ENCODE peak calls at places on chromosome 4, in nine cellular contexts. One of them, this sample, is unnamed.

GRCh38 chr4:82905205-82905604 is 4.7 kb downstream of the THAP9 start:
- DNase-seq in uterus: no peak
- DNase-seq in psoas muscle: no peak
- DNase-seq in fibroblast of lung: peak
- DNase-seq in hepatocyte: no peak
- DNase-seq in testis: no peak
- DNase-seq in PC-3: peak
- DNase-seq in GM06990: peak
- DNase-seq in upper lobe of right lung: no peak
- DNase-seq in this sample: no peak

GRCh38 chr4:56823933-56824600 is 2.6 kb upstream of the SPINK2 start:
- DNase-seq in uterus: no peak
- DNase-seq in psoas muscle: no peak
- DNase-seq in fibroblast of lung: no peak
- DNase-seq in hepatocyte: no peak
- DNase-seq in testis: no peak
- DNase-seq in PC-3: no peak
- DNase-seq in GM06990: no peak
- DNase-seq in upper lobe of right lung: no peak
- DNase-seq in this sample: no peak

GRCh38 chr4:144611850-144612249 is 34.1 kb upstream of the HHIP start:
- DNase-seq in uterus: no peak
- DNase-seq in psoas muscle: no peak
- DNase-seq in fibroblast of lung: no peak
- DNase-seq in hepatocyte: peak
- DNase-seq in testis: no peak
- DNase-seq in PC-3: peak
- DNase-seq in GM06990: no peak
- DNase-seq in upper lobe of right lung: no peak
- DNase-seq in this sample: no peak

GRCh38 chr4:8706221-8707044 is 113.9 kb downstream of the CPZ start:
- DNase-seq in uterus: no peak
- DNase-seq in psoas muscle: no peak
- DNase-seq in fibroblast of lung: no peak
- DNase-seq in hepatocyte: no peak
- DNase-seq in testis: no peak
- DNase-seq in PC-3: no peak
- DNase-seq in GM06990: no peak
- DNase-seq in upper lobe of right lung: peak
- DNase-seq in this sample: no peak

GRCh38 chr4:108244576-108244975 is 75.8 kb upstream of the LEF1 start:
- DNase-seq in uterus: no peak
- DNase-seq in psoas muscle: no peak
- DNase-seq in fibroblast of lung: no peak
- DNase-seq in hepatocyte: no peak
- DNase-seq in testis: no peak
- DNase-seq in PC-3: no peak
- DNase-seq in GM06990: no peak
- DNase-seq in upper lobe of right lung: no peak
- DNase-seq in this sample: no peak

GRCh38 chr4:151801547-151802516 is 41.0 kb upstream of the GATB start:
- DNase-seq in uterus: peak
- DNase-seq in psoas muscle: peak
- DNase-seq in fibroblast of lung: peak
- DNase-seq in hepatocyte: peak
- DNase-seq in testis: peak
- DNase-seq in PC-3: peak
- DNase-seq in GM06990: no peak
- DNase-seq in upper lobe of right lung: no peak
- DNase-seq in this sample: peak

GRCh38 chr4:152437561-152437960 is 98.3 kb downstream of the FBXW7 start:
- DNase-seq in uterus: no peak
- DNase-seq in psoas muscle: no peak
- DNase-seq in fibroblast of lung: no peak
- DNase-seq in hepatocyte: no peak
- DNase-seq in testis: no peak
- DNase-seq in PC-3: no peak
- DNase-seq in GM06990: no peak
- DNase-seq in upper lobe of right lung: no peak
- DNase-seq in this sample: no peak

GRCh38 chr4:126479709-126480108 is 1153.0 kb upstream of the INTU start:
- DNase-seq in uterus: no peak
- DNase-seq in psoas muscle: no peak
- DNase-seq in fibroblast of lung: no peak
- DNase-seq in hepatocyte: no peak
- DNase-seq in testis: no peak
- DNase-seq in PC-3: no peak
- DNase-seq in GM06990: no peak
- DNase-seq in upper lobe of right lung: no peak
- DNase-seq in this sample: no peak

GRCh38 chr4:151668687-151669402 is 92.0 kb downstream of the GATB start:
- DNase-seq in uterus: no peak
- DNase-seq in psoas muscle: no peak
- DNase-seq in fibroblast of lung: no peak
- DNase-seq in hepatocyte: no peak
- DNase-seq in testis: no peak
- DNase-seq in PC-3: no peak
- DNase-seq in GM06990: no peak
- DNase-seq in upper lobe of right lung: no peak
- DNase-seq in this sample: no peak

GRCh38 chr4:158624889-158625478 is 46.7 kb downstream of the C4orf46 start:
- DNase-seq in uterus: no peak
- DNase-seq in psoas muscle: no peak
- DNase-seq in fibroblast of lung: peak
- DNase-seq in hepatocyte: peak
- DNase-seq in testis: peak
- DNase-seq in PC-3: peak
- DNase-seq in GM06990: no peak
- DNase-seq in upper lobe of right lung: no peak
- DNase-seq in this sample: no peak

GRCh38 chr4:95250544-95251137 is 298.1 kb downstream of the UNC5C start:
- DNase-seq in uterus: no peak
- DNase-seq in psoas muscle: no peak
- DNase-seq in fibroblast of lung: no peak
- DNase-seq in hepatocyte: peak
- DNase-seq in testis: no peak
- DNase-seq in PC-3: peak
- DNase-seq in GM06990: no peak
- DNase-seq in upper lobe of right lung: no peak
- DNase-seq in this sample: peak

GRCh38 chr4:83535945-83536648 is at the start of gene GPAT3:
- DNase-seq in uterus: peak
- DNase-seq in psoas muscle: peak
- DNase-seq in fibroblast of lung: no peak
- DNase-seq in hepatocyte: peak
- DNase-seq in testis: peak
- DNase-seq in PC-3: peak
- DNase-seq in GM06990: peak
- DNase-seq in upper lobe of right lung: peak
- DNase-seq in this sample: peak

GRCh38 chr4:41747230-41748055 is 1.1 kb downstream of the PHOX2B start:
- DNase-seq in uterus: no peak
- DNase-seq in psoas muscle: no peak
- DNase-seq in fibroblast of lung: no peak
- DNase-seq in hepatocyte: no peak
- DNase-seq in testis: no peak
- DNase-seq in PC-3: no peak
- DNase-seq in GM06990: no peak
- DNase-seq in upper lobe of right lung: no peak
- DNase-seq in this sample: no peak

GRCh38 chr4:17786567-17786966 is 5.1 kb upstream of the FAM184B start:
- DNase-seq in uterus: no peak
- DNase-seq in psoas muscle: no peak
- DNase-seq in fibroblast of lung: peak
- DNase-seq in hepatocyte: no peak
- DNase-seq in testis: no peak
- DNase-seq in PC-3: peak
- DNase-seq in GM06990: no peak
- DNase-seq in upper lobe of right lung: no peak
- DNase-seq in this sample: no peak

GRCh38 chr4:39046243-39046642 is 14.0 kb upstream of the TMEM156 start:
- DNase-seq in uterus: no peak
- DNase-seq in psoas muscle: no peak
- DNase-seq in fibroblast of lung: peak
- DNase-seq in hepatocyte: no peak
- DNase-seq in testis: peak
- DNase-seq in PC-3: peak
- DNase-seq in GM06990: no peak
- DNase-seq in upper lobe of right lung: no peak
- DNase-seq in this sample: no peak

GRCh38 chr4:1291091-1291490 is 1.4 kb downstream of the MAEA start:
- DNase-seq in uterus: no peak
- DNase-seq in psoas muscle: no peak
- DNase-seq in fibroblast of lung: no peak
- DNase-seq in hepatocyte: no peak
- DNase-seq in testis: no peak
- DNase-seq in PC-3: no peak
- DNase-seq in GM06990: no peak
- DNase-seq in upper lobe of right lung: no peak
- DNase-seq in this sample: no peak

DNA sequence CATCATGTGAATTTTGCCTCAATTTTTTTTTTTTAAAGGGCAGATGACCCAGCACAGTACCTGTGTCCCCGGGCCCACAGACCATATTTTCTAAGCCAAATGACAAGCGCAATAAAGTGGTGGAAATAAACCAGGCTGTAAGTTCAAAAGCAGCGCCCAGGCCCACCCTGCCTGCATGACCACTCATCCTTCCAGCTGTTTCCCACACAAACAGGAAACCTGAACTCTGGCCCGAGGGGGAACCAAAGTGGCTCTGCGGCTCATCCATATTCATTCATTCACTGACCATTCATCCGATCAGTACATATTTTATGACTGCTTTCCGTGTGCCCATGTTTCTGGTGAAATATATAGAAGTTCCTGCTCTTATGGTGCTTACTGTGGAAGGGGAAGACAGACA is 33.7 kb upstream of the CRMP1 start:
- DNase-seq in uterus: no peak
- DNase-seq in psoas muscle: no peak
- DNase-seq in fibroblast of lung: no peak
- DNase-seq in hepatocyte: no peak
- DNase-seq in testis: no peak
- DNase-seq in PC-3: no peak
- DNase-seq in GM06990: no peak
- DNase-seq in upper lobe of right lung: no peak
- DNase-seq in this sample: no peak
- H3K4me3 ChIP-seq in uterus: no peak
- H3K4me3 ChIP-seq in psoas muscle: no peak
- H3K4me3 ChIP-seq in fibroblast of lung: no peak
- H3K4me3 ChIP-seq in hepatocyte: no peak
- H3K4me3 ChIP-seq in testis: no peak
- H3K4me3 ChIP-seq in PC-3: no peak
- H3K4me3 ChIP-seq in GM06990: no peak
- H3K4me3 ChIP-seq in upper lobe of right lung: no peak
- H3K4me3 ChIP-seq in this sample: no peak

DNA sequence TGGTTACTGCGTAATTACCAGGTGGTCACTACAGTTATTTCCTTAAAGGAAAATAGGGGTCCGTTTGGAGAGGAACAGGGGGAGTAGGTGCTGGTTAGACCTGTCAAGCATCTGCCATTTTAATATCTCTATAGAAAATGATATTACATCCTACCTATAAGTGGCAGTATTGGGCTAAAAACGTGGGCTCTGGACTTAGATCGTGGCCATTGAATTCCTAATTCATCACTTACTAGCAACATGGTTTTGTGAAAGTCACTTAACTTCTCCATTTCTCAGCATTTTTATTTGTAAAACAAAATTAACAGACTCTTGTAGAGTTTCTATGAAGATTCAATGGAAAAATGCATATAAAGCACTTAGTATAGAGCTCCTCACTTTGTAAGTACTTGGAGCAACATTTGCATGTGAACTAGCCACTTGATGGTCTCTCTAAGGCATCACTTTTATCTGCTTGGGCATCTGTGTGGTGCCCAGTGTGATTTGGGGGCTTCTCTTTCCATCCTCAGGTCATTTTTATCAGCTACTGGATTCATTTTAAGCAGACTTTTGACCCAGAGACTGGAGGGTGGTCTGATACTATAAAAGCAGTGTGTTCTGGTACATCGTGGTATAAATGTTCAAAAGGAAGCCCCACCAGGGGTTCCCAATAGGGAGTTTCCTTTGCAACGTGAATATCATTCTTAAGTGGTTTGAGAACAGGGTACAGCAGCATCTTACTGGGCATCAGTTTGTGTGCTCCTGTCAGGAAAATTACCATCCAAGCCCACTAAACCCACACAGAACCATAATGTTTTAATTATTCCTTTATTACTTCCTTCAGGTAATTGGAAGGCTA is 42.7 kb upstream of the RASSF6 start:
- DNase-seq in uterus: no peak
- DNase-seq in psoas muscle: no peak
- DNase-seq in fibroblast of lung: peak
- DNase-seq in hepatocyte: peak
- DNase-seq in testis: no peak
- DNase-seq in PC-3: peak
- DNase-seq in GM06990: no peak
- DNase-seq in upper lobe of right lung: no peak
- DNase-seq in this sample: no peak
- TF ChIP-seq CTCF in uterus: peak
- TF ChIP-seq CTCF in psoas muscle: peak
- TF ChIP-seq CTCF in fibroblast of lung: peak
- TF ChIP-seq CTCF in hepatocyte: peak
- TF ChIP-seq CTCF in testis: no peak
- TF ChIP-seq CTCF in PC-3: peak
- TF ChIP-seq CTCF in GM06990: peak
- TF ChIP-seq CTCF in upper lobe of right lung: peak
- TF ChIP-seq CTCF in this sample: peak

GRCh38 chr4:93407493-93408275 is 420.9 kb upstream of the ATOH1 start:
- DNase-seq in uterus: no peak
- DNase-seq in psoas muscle: no peak
- DNase-seq in fibroblast of lung: no peak
- DNase-seq in hepatocyte: no peak
- DNase-seq in testis: no peak
- DNase-seq in PC-3: no peak
- DNase-seq in GM06990: no peak
- DNase-seq in upper lobe of right lung: no peak
- DNase-seq in this sample: no peak
- H3K4me3 ChIP-seq in uterus: no peak
- H3K4me3 ChIP-seq in psoas muscle: no peak
- H3K4me3 ChIP-seq in fibroblast of lung: no peak
- H3K4me3 ChIP-seq in hepatocyte: no peak
- H3K4me3 ChIP-seq in testis: no peak
- H3K4me3 ChIP-seq in PC-3: no peak
- H3K4me3 ChIP-seq in GM06990: no peak
- H3K4me3 ChIP-seq in upper lobe of right lung: no peak
- H3K4me3 ChIP-seq in this sample: no peak

DNA sequence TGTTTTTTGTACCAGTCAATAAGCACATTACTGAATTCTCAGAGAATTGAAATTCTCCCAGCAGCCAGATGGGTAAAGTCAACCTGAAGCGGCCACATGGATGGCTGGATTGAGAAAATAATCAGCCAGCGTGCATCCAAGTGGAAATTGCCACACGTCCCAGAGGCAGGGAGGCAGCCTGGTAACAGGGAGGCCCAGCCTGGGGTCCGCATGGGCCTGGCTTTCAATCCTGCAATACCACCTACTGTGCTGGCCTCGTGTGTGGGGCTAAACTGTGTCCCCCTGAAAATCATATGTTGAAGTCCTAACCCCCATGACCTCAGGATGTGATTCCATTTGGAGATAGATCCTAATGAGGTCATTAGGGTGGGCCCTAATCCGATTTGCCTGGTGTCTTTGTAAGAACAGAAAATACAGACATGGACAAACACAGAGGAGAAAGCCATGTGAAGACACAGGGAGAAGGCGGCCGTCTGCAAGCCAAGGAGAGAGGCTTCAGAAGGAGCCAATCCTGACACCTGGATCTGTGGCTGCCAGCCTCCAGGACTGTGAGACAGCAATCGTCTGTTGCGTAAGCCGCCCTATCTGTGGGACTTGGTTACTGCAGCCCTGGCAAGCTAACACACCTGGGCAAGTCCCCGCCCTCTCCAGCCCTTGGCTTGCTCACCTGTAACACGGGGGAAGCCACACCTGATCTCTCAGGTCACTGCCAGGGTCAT is 90.3 kb downstream of the JAKMIP1 start:
- DNase-seq in uterus: no peak
- DNase-seq in psoas muscle: no peak
- DNase-seq in fibroblast of lung: no peak
- DNase-seq in hepatocyte: peak
- DNase-seq in testis: peak
- DNase-seq in PC-3: peak
- DNase-seq in GM06990: no peak
- DNase-seq in upper lobe of right lung: no peak
- DNase-seq in this sample: no peak
- TF ChIP-seq CTCF in uterus: no peak
- TF ChIP-seq CTCF in psoas muscle: no peak
- TF ChIP-seq CTCF in fibroblast of lung: no peak
- TF ChIP-seq CTCF in hepatocyte: peak
- TF ChIP-seq CTCF in testis: peak
- TF ChIP-seq CTCF in PC-3: peak
- TF ChIP-seq CTCF in GM06990: peak
- TF ChIP-seq CTCF in upper lobe of right lung: peak
- TF ChIP-seq CTCF in this sample: peak

This sample was measured in prostate gland.